ENCODE peak calls at places on chromosome 4, in nine cellular contexts. K is astrocyte of the cerebellum; S is NCI-H2029 treated with DMSO at 0.1 percent for 48 hours; H is T-helper 9 cell; B is NCI-H345; J is GM10248; M is frontal cortex; L is stimulated activated naive CD8-positive, alpha-beta T cell treated with anti-CD3 and anti-CD28 coated beads, Interleukin-15, Interleukin-2, amounts not matched to agents 100 U/mL and 50 U/mL, for 24 hours; Y is lower leg skin. P is an unnamed sample.

GRCh38 chr4:56937262-56937661 is 29.6 kb downstream of the REST start:
- DNase-seq in K (peak; percentile 32), S (no peak), H (no peak), B (no peak), J (no peak), M (no peak), L (no peak), Y (no peak), P (no peak)

GRCh38 chr4:140372607-140373327 is 679 bp upstream of the SCOC start:
- DNase-seq in K (no peak), S (no peak), H (peak; percentile 3), B (peak; percentile 19), J (peak; percentile 58), M (peak; percentile 14), L (peak; percentile 15), Y (no peak), P (peak; percentile 7)

GRCh38 chr4:83704786-83705185 is 168.9 kb downstream of the GPAT3 start:
- DNase-seq in K (no peak), S (no peak), H (no peak), B (no peak), J (no peak), M (no peak), L (no peak), Y (no peak), P (no peak)

GRCh38 chr4:7514281-7514680 is 79.6 kb upstream of the PSAPL1 start:
- DNase-seq in K (no peak), S (no peak), H (no peak), B (no peak), J (no peak), M (no peak), L (no peak), Y (no peak), P (no peak)

GRCh38 chr4:126595643-126596042 is 1037.1 kb upstream of the INTU start:
- DNase-seq in K (no peak), S (no peak), H (no peak), B (no peak), J (no peak), M (no peak), L (no peak), Y (no peak), P (no peak)

GRCh38 chr4:162461952-162462351 is 298.2 kb upstream of the FSTL5 start:
- DNase-seq in K (no peak), S (no peak), H (no peak), B (no peak), J (no peak), M (no peak), L (no peak), Y (no peak), P (no peak)

GRCh38 chr4:39976945-39977488 is 694 bp downstream of the PDS5A start:
- DNase-seq in K (no peak), S (no peak), H (peak; percentile 30), B (peak; percentile 28), J (peak; percentile 48), M (peak; percentile 32), L (peak; percentile 59), Y (peak; percentile 20), P (peak; percentile 37)

GRCh38 chr4:37066149-37066548 is 178.4 kb upstream of the NWD2 start:
- DNase-seq in K (no peak), S (peak; percentile 71), H (no peak), B (peak; percentile 50), J (no peak), M (no peak), L (no peak), Y (no peak), P (no peak)

GRCh38 chr4:21577066-21577465 is 371.5 kb downstream of the KCNIP4 start:
- DNase-seq in K (no peak), S (no peak), H (no peak), B (no peak), J (no peak), M (no peak), L (no peak), Y (no peak), P (no peak)

GRCh38 chr4:37685211-37685725 is 908 bp downstream of the RELL1 start:
- DNase-seq in K (no peak), S (no peak), H (peak; percentile 44), B (no peak), J (no peak), M (no peak), L (peak; percentile 36), Y (no peak), P (peak; percentile 27)

GRCh38 chr4:152735302-152735917 is 44.1 kb downstream of the TIGD4 start:
- DNase-seq in K (peak; percentile 16), S (peak; percentile 35), H (no peak), B (peak; percentile 2), J (peak; percentile 53), M (peak; percentile 22), L (no peak), Y (no peak), P (no peak)

GRCh38 chr4:86558799-86559198 is 35.3 kb upstream of the PTPN13 start:
- DNase-seq in K (no peak), S (no peak), H (no peak), B (no peak), J (no peak), M (no peak), L (no peak), Y (no peak), P (no peak)

GRCh38 chr4:122104184-122104583 is 47.9 kb upstream of the BLTP1 start:
- DNase-seq in K (no peak), S (no peak), H (no peak), B (no peak), J (no peak), M (no peak), L (no peak), Y (no peak), P (no peak)

GRCh38 chr4:25449688-25450087 is 72.6 kb downstream of the ANAPC4 start:
- DNase-seq in K (no peak), S (no peak), H (no peak), B (no peak), J (peak; percentile 29), M (no peak), L (no peak), Y (no peak), P (no peak)